ENCODE peak calls at places on chromosomes 6 and 20, in four cellular contexts. Q is gastrocnemius medialis, J is esophagus muscularis mucosa, C is tibial artery. L is an unnamed sample.

GRCh38 chr6:120056085-120056484 is 706.5 kb upstream of the MAN1A1 start:
- DNase-seq in Q (no peak), J (no peak), C (no peak), L (peak; percentile 41)

GRCh38 chr6:89950879-89951391 is 56.7 kb downstream of the GJA10 start:
- DNase-seq in Q (no peak), J (no peak), C (no peak), L (peak; percentile 17)

GRCh38 chr6:111087871-111088667 is 766 bp downstream of the SLC16A10 start:
- DNase-seq in Q (peak; percentile 32), J (no peak), C (no peak), L (no peak)

GRCh38 chr6:83592770-83593394 is 80.5 kb downstream of the PRSS35 start:
- DNase-seq in Q (no peak), J (no peak), C (no peak), L (peak; percentile 38)

GRCh38 chr6:157887892-157888291 is 64.8 kb downstream of the SNX9 start:
- DNase-seq in Q (no peak), J (no peak), C (no peak), L (no peak)

GRCh38 chr6:150063640-150064039 is 5.3 kb downstream of the ULBP3 start:
- DNase-seq in Q (no peak), J (no peak), C (no peak), L (no peak)

GRCh38 chr20:64277571-64278318 is 22.2 kb downstream of the PCMTD2 start:
- DNase-seq in Q (no peak), J (no peak), C (no peak), L (no peak)

GRCh38 chr6:113464959-113465358 is 392.2 kb upstream of the MARCKS start:
- DNase-seq in Q (no peak), J (no peak), C (no peak), L (peak; percentile 77)

GRCh38 chr6:168060521-168060931 is 18.5 kb downstream of the FRMD1 start:
- DNase-seq in Q (peak; percentile 26), J (no peak), C (peak; percentile 77), L (peak; percentile 28)

GRCh38 chr6:135145509-135145865 is 35.6 kb upstream of the MYB start:
- DNase-seq in Q (no peak), J (no peak), C (no peak), L (no peak)

GRCh38 chr6:35977308-35977707 is 47.1 kb downstream of the SLC26A8 start:
- DNase-seq in Q (no peak), J (no peak), C (no peak), L (no peak)

GRCh38 chr6:17583811-17584210 is 16.3 kb upstream of the FAM8A1 start:
- DNase-seq in Q (no peak), J (no peak), C (no peak), L (no peak)

GRCh38 chr6:114650891-114651290 is 308.1 kb upstream of the HS3ST5 start:
- DNase-seq in Q (no peak), J (no peak), C (no peak), L (peak; percentile 9)

GRCh38 chr20:41598719-41599118 is 19.5 kb downstream of the CHD6 start:
- DNase-seq in Q (no peak), J (no peak), C (no peak), L (no peak)
- H3K9me3 ChIP-seq in Q (peaks cover 6% of the 10 kb centered on the region), J (peaks cover 37% of the 10 kb centered on the region), C (no peaks in the 10 kb centered on the region), L (peaks cover 49% of the 10 kb centered on the region)

DNA sequence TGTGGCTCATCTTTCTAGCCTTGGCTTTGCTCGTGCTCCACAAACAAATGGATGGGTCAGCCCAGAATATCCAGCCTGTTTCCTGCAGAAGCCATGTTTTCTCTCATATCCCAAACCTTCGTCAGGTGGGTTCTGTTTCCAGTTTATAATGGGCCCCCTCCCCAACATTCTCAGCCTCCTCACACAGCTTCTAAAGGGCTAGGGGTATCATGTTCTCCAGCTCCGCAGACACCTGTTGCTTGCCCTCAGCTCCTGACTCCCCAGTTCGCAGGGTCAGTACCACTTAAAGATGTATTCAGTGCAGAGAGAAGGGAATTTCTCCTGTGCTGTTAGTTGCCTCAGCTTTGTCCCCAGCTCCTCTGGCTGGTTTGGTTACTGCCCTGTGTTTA is 447.3 kb upstream of the JARID2 start:
- DNase-seq in Q (no peak), J (no peak), C (no peak), L (no peak)
- H3K9me3 ChIP-seq in Q (no peaks in the 10 kb centered on the region), J (no peaks in the 10 kb centered on the region), C (no peaks in the 10 kb centered on the region), L (no peaks in the 10 kb centered on the region)

DNA sequence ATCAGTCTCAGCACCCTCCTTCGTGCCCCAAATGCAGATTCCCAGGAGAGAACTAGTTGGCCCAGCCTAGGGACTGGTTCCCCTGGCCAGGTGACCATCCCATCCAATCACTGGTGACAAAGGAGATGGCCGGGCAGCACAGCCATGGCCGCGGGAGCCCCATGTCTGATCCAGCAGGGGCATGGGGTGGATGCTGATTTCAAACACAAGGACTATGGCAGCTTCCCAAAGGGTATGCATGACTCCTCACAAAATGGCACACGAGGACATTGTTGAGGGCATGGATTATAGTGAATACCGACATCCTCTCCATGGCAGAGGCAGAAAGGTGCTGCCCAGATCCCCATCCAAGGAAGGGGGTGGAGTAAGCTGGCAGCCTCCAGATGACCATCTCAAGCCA is 9.9 kb upstream of the LSM14B start:
- DNase-seq in Q (no peak), J (no peak), C (no peak), L (no peak)
- H3K9me3 ChIP-seq in Q (no peaks in the 10 kb centered on the region), J (peaks cover 54% of the 10 kb centered on the region), C (peaks cover 4% of the 10 kb centered on the region), L (peaks cover 11% of the 10 kb centered on the region)

GRCh38 chr6:160586374-160586773 is 77.7 kb downstream of the LPA start:
- DNase-seq in Q (no peak), J (no peak), C (no peak), L (no peak)

GRCh38 chr6:160583805-160584204 is 80.3 kb downstream of the LPA start:
- DNase-seq in Q (no peak), J (no peak), C (no peak), L (peak; percentile 47)
- H3K9me3 ChIP-seq in Q (no peaks in the 10 kb centered on the region), J (no peaks in the 10 kb centered on the region), C (no peaks in the 10 kb centered on the region), L (no peaks in the 10 kb centered on the region)

DNA sequence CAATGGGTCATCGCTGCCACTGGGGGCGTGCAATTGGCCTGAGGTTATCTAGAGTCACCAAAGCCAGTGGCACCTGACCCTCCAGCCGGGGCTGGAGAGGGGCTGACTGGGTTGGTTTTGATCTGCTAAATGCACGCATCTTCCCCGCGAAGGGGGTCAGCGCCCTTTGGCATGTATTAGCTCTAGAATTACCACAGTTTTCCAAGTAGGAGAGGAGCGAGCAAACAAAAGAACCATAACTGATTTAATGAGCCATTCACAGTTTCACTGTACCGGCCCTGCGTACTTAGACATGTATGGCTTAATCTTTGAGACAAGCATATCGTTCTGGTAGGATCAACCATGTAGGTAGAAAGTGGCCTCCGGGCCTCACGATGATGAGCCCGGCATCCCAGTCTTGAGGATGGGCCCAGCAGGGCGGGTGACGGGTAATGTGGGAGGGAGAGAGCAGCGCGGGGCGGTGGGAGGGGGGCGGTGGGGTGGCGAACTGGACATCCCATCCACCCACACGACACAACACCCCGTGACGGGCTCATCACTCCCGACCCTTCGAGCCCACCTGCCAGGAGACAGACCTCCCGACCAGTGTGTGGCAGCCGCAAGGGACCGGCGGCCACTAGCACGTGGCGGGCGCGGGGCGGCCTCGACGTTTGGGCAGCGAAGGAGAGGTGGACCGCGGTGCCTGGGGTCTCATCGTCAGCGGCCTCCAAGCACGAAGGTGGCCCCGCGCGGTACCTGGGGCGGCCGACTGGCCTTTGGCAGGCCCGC is 1957.5 kb upstream of the DEFB115 start:
- DNase-seq in Q (no peak), J (peak; percentile 91), C (no peak), L (no peak)
- H3K9me3 ChIP-seq in Q (no peaks in the 10 kb centered on the region), J (peaks cover 38% of the 10 kb centered on the region), C (no peaks in the 10 kb centered on the region), L (peaks cover 11% of the 10 kb centered on the region)

GRCh38 chr20:62840244-62841197 is 21.1 kb downstream of the TCFL5 start:
- DNase-seq in Q (no peak), J (no peak), C (no peak), L (peak; percentile 47)
- H3K9me3 ChIP-seq in Q (no peaks in the 10 kb centered on the region), J (no peaks in the 10 kb centered on the region), C (no peaks in the 10 kb centered on the region), L (no peaks in the 10 kb centered on the region)

DNA sequence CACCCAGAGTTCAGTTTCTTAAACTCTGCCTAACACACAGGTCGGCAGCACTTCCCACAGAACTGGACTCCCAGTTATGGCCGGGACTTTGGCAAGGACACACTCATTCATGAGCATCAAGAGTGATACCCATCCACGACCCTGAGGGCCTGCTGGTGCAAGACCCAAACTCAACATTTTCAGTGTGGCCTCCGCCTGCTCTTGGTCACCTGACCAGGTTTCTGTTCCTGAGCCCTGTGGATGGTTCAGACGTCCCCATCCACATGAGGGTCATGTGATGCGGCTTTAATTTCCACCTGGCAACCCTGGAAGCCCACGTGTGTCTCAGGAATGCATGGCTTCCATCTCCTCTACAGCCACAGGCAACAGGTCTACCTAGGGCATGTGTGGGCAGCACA is 245.3 kb downstream of the DLL1 start:
- DNase-seq in Q (no peak), J (no peak), C (peak; percentile 50), L (no peak)
- H3K9me3 ChIP-seq in Q (no peaks in the 10 kb centered on the region), J (no peaks in the 10 kb centered on the region), C (no peaks in the 10 kb centered on the region), L (no peaks in the 10 kb centered on the region)